ENCODE peak calls at places on chromosomes 4 and X, in five cellular contexts. D is GM23338, N is GM12878, R is neural progenitor cell, A is PC-9. Y is an unnamed sample.

GRCh38 chr4:144591401-144591800 is 54.6 kb upstream of the HHIP start:
- DNase-seq in D (no peak), N (no peak), R (no peak), A (no peak), Y (peak; percentile 74)

GRCh38 chr4:150130953-150131352 is 52.7 kb downstream of the DCLK2 start:
- DNase-seq in D (no peak), N (no peak), R (no peak), A (no peak), Y (peak; percentile 22)

GRCh38 chr4:53240573-53240972 is 125.3 kb downstream of the SCFD2 start:
- DNase-seq in D (no peak), N (no peak), R (no peak), A (no peak), Y (no peak)

GRCh38 chrX:115562492-115562872 is 1.5 kb downstream of the PLS3 start:
- DNase-seq in D (peak; percentile 47), N (no peak), R (no peak), A (peak; percentile 66), Y (peak; percentile 45)

GRCh38 chr4:168451331-168451730 is 29.0 kb downstream of the DDX60L start:
- DNase-seq in D (no peak), N (no peak), R (no peak), A (no peak), Y (no peak)

GRCh38 chrX:119496521-119496829 is 28.2 kb downstream of the SLC25A5 start:
- DNase-seq in D (no peak), N (no peak), R (no peak), A (peak; percentile 5), Y (peak; percentile 23)

GRCh38 chrX:22300130-22300529 is 27.4 kb downstream of the CBLL2 start:
- DNase-seq in D (no peak), N (no peak), R (no peak), A (peak; percentile 81), Y (peak; percentile 75)

GRCh38 chr4:110970642-110971041 is 347.8 kb upstream of the PITX2 start:
- DNase-seq in D (peak; percentile 92), N (no peak), R (peak; percentile 79), A (no peak), Y (peak; percentile 53)

GRCh38 chrX:130772313-130773140 is 130.5 kb downstream of the ENOX2 start:
- DNase-seq in D (no peak), N (no peak), R (no peak), A (peak; percentile 90), Y (peak; percentile 82)

DNA sequence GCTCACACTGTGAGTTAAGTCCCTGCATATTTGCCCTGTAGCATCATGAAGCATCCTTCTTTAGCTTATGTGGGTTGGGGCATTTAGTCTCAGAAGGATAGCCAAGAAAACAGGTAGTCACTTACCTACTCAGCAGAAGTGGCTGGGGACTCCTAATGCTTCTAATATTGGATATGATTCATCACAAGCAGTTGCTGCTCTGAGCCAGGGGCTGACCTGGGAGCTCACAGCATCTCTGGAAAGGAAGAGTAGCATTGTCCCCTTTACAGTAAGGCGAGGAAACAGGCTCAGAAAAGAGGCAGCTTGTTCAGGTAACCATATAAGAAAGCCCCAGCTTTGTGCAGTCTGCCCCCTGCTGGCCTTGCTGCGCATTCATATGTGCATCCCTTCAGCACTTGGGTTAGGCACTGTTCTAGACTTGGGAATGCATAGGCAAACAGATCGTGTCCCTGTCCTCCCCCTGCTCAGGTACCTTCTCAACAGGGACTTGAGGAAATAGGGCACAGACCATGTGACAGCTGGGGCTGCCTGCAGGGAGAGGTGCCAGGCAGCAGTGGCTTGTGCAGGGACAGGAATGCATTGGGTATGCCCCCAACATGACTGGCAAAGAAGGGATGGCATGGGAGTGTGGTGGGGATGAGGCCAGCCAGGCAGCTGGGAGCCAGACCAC is 35.7 kb upstream of the TBC1D14 start:
- DNase-seq in D (peak; percentile 81), N (no peak), R (peak; percentile 80), A (no peak), Y (peak; percentile 64)
- H4K20me1 ChIP-seq in D (peaks cover 13% of the 10 kb centered on the region), N (no peaks in the 10 kb centered on the region), R (peaks cover 49% of the 10 kb centered on the region), A (peaks cover 5% of the 10 kb centered on the region), Y (no peaks in the 10 kb centered on the region)

DNA sequence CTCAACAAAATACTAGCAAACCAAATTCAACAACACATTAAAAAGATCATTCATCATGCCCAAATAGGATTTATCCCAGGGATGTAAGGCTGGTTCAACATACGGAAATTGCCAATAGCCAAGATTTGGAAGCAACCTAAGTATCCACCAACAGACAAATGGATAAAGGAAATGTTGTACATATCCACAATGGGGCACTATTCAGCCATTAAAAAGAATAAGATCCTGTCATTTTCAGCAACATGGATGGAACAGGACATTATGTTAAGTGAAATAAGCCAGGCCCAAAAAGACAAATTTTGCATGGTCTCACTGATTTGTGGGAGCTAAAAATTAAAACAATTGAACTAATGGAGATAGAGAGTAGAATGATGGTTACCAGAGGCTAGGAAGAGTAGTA is 82.0 kb upstream of the FAM241A start:
- DNase-seq in D (no peak), N (no peak), R (no peak), A (peak; percentile 40), Y (peak; percentile 28)
- TF ChIP-seq CTCF in D (no peak), N (no peak), R (peak; percentile 16), A (peak; percentile 46), Y (peak; percentile 25)

DNA sequence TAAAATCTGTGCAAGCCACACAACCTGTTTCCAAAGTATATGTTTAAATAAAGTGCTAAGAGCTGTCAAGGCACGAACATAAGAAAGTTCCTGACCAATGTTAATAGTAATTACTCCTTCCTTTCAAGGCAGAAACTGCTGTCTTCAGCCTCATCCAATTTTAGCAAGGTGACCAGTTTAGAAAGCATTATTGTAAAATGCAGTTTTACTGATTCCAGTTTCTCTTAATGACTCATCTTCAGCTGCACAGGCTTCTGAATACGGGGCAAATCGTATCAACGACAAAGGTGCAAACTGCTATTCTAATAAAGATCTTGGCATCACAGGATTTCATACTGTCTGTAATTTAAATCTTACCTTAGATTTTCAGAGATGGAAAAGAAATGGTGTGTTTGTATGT is 87.5 kb downstream of the PPP3CA start:
- DNase-seq in D (no peak), N (peak; percentile 32), R (no peak), A (no peak), Y (no peak)
- H4K20me1 ChIP-seq in D (no peaks in the 10 kb centered on the region), N (no peaks in the 10 kb centered on the region), R (peaks cover 15% of the 10 kb centered on the region), A (no peaks in the 10 kb centered on the region), Y (no peaks in the 10 kb centered on the region)

DNA sequence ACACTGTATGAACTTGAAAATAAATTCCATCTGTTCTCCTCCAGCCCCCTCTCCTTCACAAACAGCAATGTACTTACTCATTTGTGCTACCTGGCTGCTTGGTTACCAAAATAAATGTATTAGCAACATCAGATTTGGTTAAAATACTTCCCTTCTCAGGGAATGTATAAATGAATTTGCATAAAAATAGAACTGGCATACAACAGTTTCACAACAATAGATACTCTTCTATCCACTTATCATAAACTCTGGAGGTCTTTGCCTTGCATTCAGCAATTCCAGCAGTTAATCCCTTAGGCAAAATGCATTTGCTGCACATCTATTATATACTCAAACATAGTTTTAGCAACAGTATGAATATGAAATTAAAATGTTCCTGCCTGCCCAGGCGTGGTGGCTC is 658.2 kb downstream of the CENPC start:
- DNase-seq in D (no peak), N (no peak), R (no peak), A (no peak), Y (no peak)
- TF ChIP-seq CTCF in D (no peak), N (no peak), R (no peak), A (no peak), Y (no peak)

GRCh38 chr4:152531479-152531878 is 4.4 kb downstream of the FBXW7 start:
- DNase-seq in D (no peak), N (no peak), R (peak; percentile 17), A (no peak), Y (no peak)
- H4K20me1 ChIP-seq in D (peaks cover 38% of the 10 kb centered on the region), N (no peaks in the 10 kb centered on the region), R (peaks cover 51% of the 10 kb centered on the region), A (peaks cover 19% of the 10 kb centered on the region), Y (peaks cover 25% of the 10 kb centered on the region)

DNA sequence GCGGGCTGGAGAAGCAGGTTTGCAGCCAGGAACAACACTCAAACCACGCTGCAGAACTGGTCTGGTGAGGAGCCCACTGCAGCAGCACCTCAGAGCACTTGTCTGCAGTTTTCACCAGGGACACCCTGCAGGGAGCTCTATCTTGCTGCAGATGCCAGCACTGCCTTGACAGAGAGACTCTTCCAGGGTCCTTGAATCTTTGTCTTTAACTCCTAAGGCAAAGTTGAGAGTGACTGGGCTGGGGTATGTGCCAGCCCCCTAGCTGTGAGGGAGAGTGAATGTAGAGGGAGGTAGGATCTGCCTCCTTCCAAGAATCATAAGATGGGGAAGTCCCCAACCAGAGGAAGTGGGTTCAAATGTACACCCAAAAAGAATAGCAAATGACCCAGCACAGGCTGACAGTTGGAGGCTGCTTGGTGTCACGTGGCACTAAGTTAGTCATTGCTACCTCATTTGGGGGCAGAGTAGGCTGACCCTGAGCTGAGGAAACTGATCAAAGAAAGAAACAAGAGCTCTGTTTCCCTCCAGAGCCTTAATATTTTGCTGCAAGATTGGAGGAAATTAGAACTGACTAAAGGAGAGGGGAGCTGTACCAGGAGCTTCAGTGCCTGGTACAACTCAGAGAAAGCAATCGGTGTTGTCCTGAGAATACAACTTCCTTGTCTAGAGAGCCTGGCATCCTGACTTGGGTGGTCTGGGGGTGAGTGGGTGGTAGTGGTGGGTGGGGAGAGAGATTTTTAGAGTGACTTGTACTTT is 28.2 kb upstream of the HUWE1 start:
- DNase-seq in D (peak; percentile 15), N (peak; percentile 89), R (no peak), A (peak; percentile 77), Y (peak; percentile 89)
- TF ChIP-seq CTCF in D (no peak), N (peak; percentile 10), R (no peak), A (no peak), Y (peak; percentile 23)

GRCh38 chrX:154356596-154356995 is 17.8 kb downstream of the FLNA start:
- DNase-seq in D (no peak), N (no peak), R (no peak), A (no peak), Y (no peak)
- H4K20me1 ChIP-seq in D (no peaks in the 10 kb centered on the region), N (no peaks in the 10 kb centered on the region), R (peaks cover 46% of the 10 kb centered on the region), A (peaks cover 10% of the 10 kb centered on the region), Y (peaks cover 28% of the 10 kb centered on the region)

Y was measured in PC-3.